ENCODE peak calls at places on chromosome 4, in four cellular contexts. G, U, A and V are unnamed samples.

GRCh38 chr4:25884040-25884788 is 21.4 kb upstream of the SEL1L3 start:
- DNase-seq in G (peak), U (no peak), A (no peak), V (no peak)

GRCh38 chr4:1408418-1408817 is 2.2 kb upstream of the NKX1-1 start:
- DNase-seq in U (peak), A (no peak), G (no peak), V (no peak)

GRCh38 chr4:89640620-89641366 is 196.2 kb downstream of the SNCA start:
- DNase-seq in G (peak), A (peak), U (peak), V (peak)

GRCh38 chr4:55793479-55793878 is 26.1 kb upstream of the EXOC1L start:
- DNase-seq in U (peak), G (no peak), A (no peak), V (no peak)

GRCh38 chr4:17188035-17188967 is 289.9 kb upstream of the LDB2 start:
- DNase-seq in A (no peak), G (no peak), U (no peak), V (no peak)

GRCh38 chr4:16597829-16598228 is 300.6 kb downstream of the LDB2 start:
- DNase-seq in U (peak), G (peak), A (no peak), V (no peak)

GRCh38 chr4:95984081-95984480 is 144.2 kb downstream of the PDHA2 start:
- DNase-seq in A (no peak), G (no peak), U (no peak), V (no peak)

GRCh38 chr4:127304356-127304755 is 328.4 kb upstream of the INTU start:
- DNase-seq in A (no peak), U (no peak), G (no peak), V (no peak)

GRCh38 chr4:39151120-39151713 is 31.1 kb upstream of the WDR19 start:
- DNase-seq in A (no peak), G (peak), U (no peak), V (no peak)

GRCh38 chr4:82431026-82431745 is 796 bp downstream of the ENOPH1 start:
- DNase-seq in G (peak), A (peak), U (peak), V (peak)

GRCh38 chr4:1290165-1290977 is 680 bp downstream of the MAEA start:
- DNase-seq in A (peak), U (no peak), G (peak), V (no peak)

GRCh38 chr4:848307-848691 is 22.4 kb upstream of the CPLX1 start:
- DNase-seq in U (no peak), G (no peak), A (no peak), V (no peak)

GRCh38 chr4:3295837-3296624 is 3.2 kb downstream of the RGS12 start:
- DNase-seq in U (no peak), G (no peak), A (no peak), V (no peak)

GRCh38 chr4:81392164-81392563 is 79.5 kb downstream of the RASGEF1B start:
- DNase-seq in A (no peak), U (no peak), G (no peak), V (no peak)

GRCh38 chr4:119794681-119795080 is 166.1 kb upstream of the PDE5A start:
- DNase-seq in A (no peak), G (no peak), U (no peak), V (no peak)

GRCh38 chr4:79757580-79757979 is 315.4 kb downstream of the ANTXR2 start:
- DNase-seq in A (no peak), G (no peak), U (no peak), V (no peak)

GRCh38 chr4:108426493-108426892 is 193.9 kb upstream of the RPL34 start:
- DNase-seq in G (peak), U (no peak), A (no peak), V (no peak)

GRCh38 chr4:181911420-181911819 is 331.8 kb upstream of the TENM3 start:
- DNase-seq in A (no peak), G (peak), U (no peak), V (no peak)

GRCh38 chr4:56871357-56871993 is 36.2 kb upstream of the REST start:
- DNase-seq in G (peak), U (peak), A (no peak), V (no peak)

GRCh38 chr4:43369036-43369594 is 476.6 kb downstream of the GRXCR1 start:
- DNase-seq in G (no peak), A (no peak), U (no peak), V (no peak)

GRCh38 chr4:127782025-127782274 is 172 bp upstream of the HSPA4L start:
- DNase-seq in A (peak), G (peak), U (peak), V (no peak)

GRCh38 chr4:7419961-7420660 is 14.6 kb downstream of the PSAPL1 start:
- DNase-seq in A (no peak), G (no peak), U (no peak), V (no peak)

GRCh38 chr4:105002278-105002677 is 144.4 kb upstream of the TET2 start:
- DNase-seq in G (no peak), A (no peak), U (peak), V (no peak)

GRCh38 chr4:180706766-180707165 is 1536.4 kb upstream of the TENM3 start:
- DNase-seq in U (no peak), A (no peak), G (no peak), V (no peak)

GRCh38 chr4:55016131-55016530 is 109.3 kb downstream of the KDR start:
- DNase-seq in A (no peak), G (no peak), U (no peak), V (no peak)